ENCODE peak calls at places on chromosome 15, in nine cellular contexts. C, V, B, X, S, K, M, T and R are unnamed samples.

GRCh38 chr15:70765504-70766281 is 2.3 kb upstream of the UACA start:
- DNase-seq in C (no peak), V (no peak), B (no peak), X (no peak), S (no peak), K (no peak), M (no peak), T (peak), R (no peak)

GRCh38 chr15:25180606-25181289 is 226.0 kb downstream of the SNRPN start:
- DNase-seq in C (no peak), V (no peak), B (no peak), X (no peak), S (peak), K (no peak), M (peak), T (no peak), R (peak)

GRCh38 chr15:75348563-75349350 is 1.9 kb downstream of the NEIL1 start:
- DNase-seq in C (no peak), V (no peak), B (no peak), X (no peak), S (no peak), K (no peak), M (no peak), T (no peak), R (no peak)

GRCh38 chr15:66599536-66600239 is 33.9 kb upstream of the LCTL start:
- DNase-seq in C (no peak), V (no peak), B (no peak), X (no peak), S (no peak), K (no peak), M (no peak), T (no peak), R (no peak)

GRCh38 chr15:89399390-89400120 is 64.9 kb upstream of the POLG start:
- DNase-seq in C (peak), V (no peak), B (no peak), X (peak), S (no peak), K (peak), M (no peak), T (peak), R (no peak)

GRCh38 chr15:64870350-64870749 is 28.6 kb downstream of the PLEKHO2 start:
- DNase-seq in C (no peak), V (no peak), B (no peak), X (no peak), S (no peak), K (no peak), M (no peak), T (no peak), R (no peak)

GRCh38 chr15:51782357-51782896 is 31.0 kb downstream of the TMOD2 start:
- DNase-seq in C (peak), V (no peak), B (no peak), X (no peak), S (no peak), K (no peak), M (no peak), T (peak), R (no peak)

GRCh38 chr15:59885832-59886231 is 118.3 kb upstream of the FOXB1 start:
- DNase-seq in C (peak), V (peak), B (no peak), X (no peak), S (no peak), K (no peak), M (no peak), T (peak), R (no peak)

GRCh38 chr15:66795851-66796250 is 93.8 kb downstream of the SMAD6 start:
- DNase-seq in C (no peak), V (no peak), B (no peak), X (no peak), S (no peak), K (no peak), M (peak), T (no peak), R (no peak)

GRCh38 chr15:100767002-100767825 is 112.4 kb upstream of the ALDH1A3 start:
- DNase-seq in C (no peak), V (no peak), B (no peak), X (no peak), S (no peak), K (no peak), M (no peak), T (no peak), R (no peak)

GRCh38 chr15:45185903-45186770 is 1.6 kb downstream of the SHF start:
- DNase-seq in C (no peak), V (no peak), B (no peak), X (no peak), S (no peak), K (no peak), M (no peak), T (no peak), R (no peak)

GRCh38 chr15:88645171-88646087 is 6.6 kb downstream of the ISG20 start:
- DNase-seq in C (no peak), V (no peak), B (no peak), X (no peak), S (no peak), K (peak), M (peak), T (no peak), R (no peak)

GRCh38 chr15:62569460-62570404 is 404.6 kb upstream of the C2CD4B start:
- DNase-seq in C (peak), V (peak), B (peak), X (no peak), S (no peak), K (no peak), M (peak), T (peak), R (no peak)

GRCh38 chr15:80545078-80545477 is 140.9 kb downstream of the ARNT2 start:
- DNase-seq in C (no peak), V (no peak), B (no peak), X (no peak), S (no peak), K (no peak), M (no peak), T (no peak), R (no peak)

GRCh38 chr15:67501177-67501835 is 19.6 kb upstream of the C15orf61 start:
- DNase-seq in C (peak), V (peak), B (peak), X (no peak), S (no peak), K (no peak), M (no peak), T (peak), R (no peak)

GRCh38 chr15:51623386-51623938 is 891 bp upstream of the DMXL2 start:
- DNase-seq in C (no peak), V (no peak), B (no peak), X (no peak), S (no peak), K (no peak), M (peak), T (no peak), R (peak)

GRCh38 chr15:99212401-99212800 is 37.0 kb downstream of the TTC23 start:
- DNase-seq in C (no peak), V (no peak), B (no peak), X (no peak), S (no peak), K (no peak), M (no peak), T (peak), R (peak)

GRCh38 chr15:68085052-68085451 is 30.9 kb downstream of the PIAS1 start:
- DNase-seq in C (no peak), V (no peak), B (no peak), X (no peak), S (no peak), K (no peak), M (no peak), T (no peak), R (no peak)

GRCh38 chr15:79171320-79172031 is 80.9 kb upstream of the RASGRF1 start:
- DNase-seq in C (no peak), V (no peak), B (no peak), X (no peak), S (no peak), K (no peak), M (no peak), T (no peak), R (no peak)

GRCh38 chr15:93362821-93363220 is 273.8 kb upstream of the RGMA start:
- DNase-seq in C (no peak), V (no peak), B (no peak), X (no peak), S (no peak), K (no peak), M (no peak), T (no peak), R (peak)

GRCh38 chr15:58472821-58473581 is 41.2 kb downstream of the LIPC start:
- DNase-seq in C (peak), V (peak), B (no peak), X (no peak), S (no peak), K (peak), M (no peak), T (peak), R (no peak)

GRCh38 chr15:52134502-52135144 is 22.0 kb upstream of the BCL2L10 start:
- DNase-seq in C (no peak), V (no peak), B (no peak), X (no peak), S (no peak), K (no peak), M (no peak), T (no peak), R (no peak)

GRCh38 chr15:99143655-99144610 is 39.1 kb downstream of the SYNM start:
- DNase-seq in C (no peak), V (peak), B (no peak), X (no peak), S (no peak), K (no peak), M (peak), T (peak), R (peak)

GRCh38 chr15:64928626-64929220 is 17.0 kb downstream of the ANKDD1A start:
- DNase-seq in C (no peak), V (no peak), B (no peak), X (no peak), S (no peak), K (no peak), M (no peak), T (no peak), R (peak)

GRCh38 chr15:58498821-58499580 is 67.2 kb downstream of the LIPC start:
- DNase-seq in C (peak), V (no peak), B (no peak), X (no peak), S (no peak), K (no peak), M (no peak), T (peak), R (no peak)

GRCh38 chr15:45307230-45307924 is 55.3 kb downstream of the SLC28A2 start:
- DNase-seq in C (peak), V (peak), B (peak), X (no peak), S (no peak), K (no peak), M (no peak), T (peak), R (no peak)

GRCh38 chr15:50267577-50267976 is 2.1 kb upstream of the HDC start:
- DNase-seq in C (no peak), V (no peak), B (no peak), X (no peak), S (no peak), K (no peak), M (no peak), T (no peak), R (no peak)

GRCh38 chr15:58203537-58203936 is 65.4 kb downstream of the AQP9 start:
- DNase-seq in C (no peak), V (no peak), B (peak), X (no peak), S (no peak), K (no peak), M (no peak), T (peak), R (no peak)

GRCh38 chr15:55402707-55403106 is 5.5 kb downstream of the CCPG1 start:
- DNase-seq in C (no peak), V (no peak), B (no peak), X (no peak), S (no peak), K (no peak), M (no peak), T (no peak), R (no peak)

GRCh38 chr15:70856884-70857546 is 3.1 kb upstream of the LARP6 start:
- DNase-seq in C (peak), V (peak), B (peak), X (no peak), S (no peak), K (no peak), M (peak), T (peak), R (peak)

GRCh38 chr15:99344639-99345038 is 93.4 kb downstream of the LRRC28 start:
- DNase-seq in C (no peak), V (no peak), B (no peak), X (no peak), S (no peak), K (no peak), M (no peak), T (no peak), R (no peak)

GRCh38 chr15:71278989-71279756 is 163.9 kb downstream of the THSD4 start:
- DNase-seq in C (peak), V (peak), B (peak), X (no peak), S (no peak), K (no peak), M (peak), T (peak), R (peak)

GRCh38 chr15:63846022-63846544 is 12.3 kb upstream of the HERC1 start:
- DNase-seq in C (no peak), V (no peak), B (no peak), X (no peak), S (no peak), K (no peak), M (no peak), T (no peak), R (no peak)

GRCh38 chr15:63842626-63843025 is 8.9 kb upstream of the HERC1 start:
- DNase-seq in C (no peak), V (no peak), B (no peak), X (no peak), S (no peak), K (no peak), M (no peak), T (no peak), R (no peak)

GRCh38 chr15:63848881-63849551 is 15.3 kb upstream of the HERC1 start:
- DNase-seq in C (no peak), V (no peak), B (no peak), X (no peak), S (no peak), K (no peak), M (no peak), T (no peak), R (no peak)

GRCh38 chr15:63839717-63840116 is 6.0 kb upstream of the HERC1 start:
- DNase-seq in C (no peak), V (no peak), B (no peak), X (no peak), S (no peak), K (no peak), M (no peak), T (no peak), R (no peak)

GRCh38 chr15:63843901-63844317 is 10.2 kb upstream of the HERC1 start:
- DNase-seq in C (no peak), V (no peak), B (no peak), X (no peak), S (no peak), K (no peak), M (no peak), T (no peak), R (no peak)
- TF ChIP-seq CTCF in C (no peak), V (no peak), B (no peak), X (no peak), S (no peak), K (no peak), M (no peak), T (no peak), R (no peak)

GRCh38 chr15:44183363-44183762 is 11.7 kb downstream of the FRMD5 start:
- DNase-seq in C (no peak), V (no peak), B (no peak), X (no peak), S (no peak), K (no peak), M (no peak), T (no peak), R (no peak)
- TF ChIP-seq CTCF in C (no peak), V (no peak), B (no peak), X (no peak), S (no peak), K (no peak), M (no peak), T (no peak), R (no peak)

GRCh38 chr15:23663232-23663631 is 15.6 kb upstream of the MAGEL2 start:
- DNase-seq in C (no peak), V (no peak), B (no peak), X (no peak), S (no peak), K (no peak), M (no peak), T (no peak), R (no peak)
- TF ChIP-seq CTCF in C (no peak), V (no peak), B (no peak), X (no peak), S (no peak), K (no peak), M (no peak), T (no peak), R (no peak)

GRCh38 chr15:69474291-69474690 is 21.7 kb downstream of the RPLP1 start:
- DNase-seq in C (no peak), V (peak), B (no peak), X (no peak), S (no peak), K (no peak), M (no peak), T (no peak), R (no peak)

GRCh38 chr15:69476704-69477473 is 24.3 kb downstream of the RPLP1 start:
- DNase-seq in C (no peak), V (no peak), B (no peak), X (no peak), S (no peak), K (no peak), M (no peak), T (no peak), R (no peak)

GRCh38 chr15:69475769-69476358 is 23.2 kb downstream of the RPLP1 start:
- DNase-seq in C (peak), V (peak), B (peak), X (peak), S (peak), K (peak), M (peak), T (peak), R (peak)

GRCh38 chr15:69472575-69472974 is 20.0 kb downstream of the RPLP1 start:
- DNase-seq in C (no peak), V (no peak), B (no peak), X (no peak), S (no peak), K (no peak), M (no peak), T (no peak), R (no peak)

GRCh38 chr15:69474846-69475455 is 22.3 kb downstream of the RPLP1 start:
- DNase-seq in C (no peak), V (no peak), B (no peak), X (no peak), S (no peak), K (no peak), M (no peak), T (no peak), R (no peak)
- TF ChIP-seq CTCF in C (no peak), V (peak), B (no peak), X (no peak), S (no peak), K (no peak), M (no peak), T (no peak), R (no peak)